ENCODE peak calls at places on chromosomes 13 and 19, in five cellular contexts. R is head of caudate nucleus, G is mesendoderm, Q is heart right ventricle, O is HFFc6. B is an unnamed sample.

GRCh38 chr19:10544242-10544752 is 593 bp downstream of the ATG4D start:
- DNase-seq in Q (peak), R (no peak), O (no peak), G (peak), B (no peak)

GRCh38 chr13:80299046-80299445 is 41.9 kb downstream of the SPRY2 start:
- DNase-seq in R (no peak), O (no peak), Q (no peak), G (no peak), B (no peak)

GRCh38 chr19:8212916-8213315 is 3.7 kb downstream of the CERS4 start:
- DNase-seq in R (no peak), Q (no peak), G (no peak), O (no peak), B (no peak)

GRCh38 chr13:71396149-71396548 is 470.9 kb downstream of the DACH1 start:
- DNase-seq in R (no peak), G (no peak), O (no peak), Q (no peak), B (no peak)

GRCh38 chr19:46082728-46083050 is 41.8 kb downstream of the IGFL3 start:
- DNase-seq in Q (no peak), O (peak), G (no peak), R (no peak), B (no peak)

GRCh38 chr19:2345794-2346663 is 14.0 kb upstream of the TMPRSS9 start:
- DNase-seq in R (no peak), G (no peak), O (no peak), Q (no peak), B (no peak)

GRCh38 chr19:10651821-10652220 is 2.3 kb upstream of the ILF3 start:
- DNase-seq in G (no peak), O (no peak), Q (no peak), R (no peak), B (no peak)

GRCh38 chr13:43339843-43340550 is 316.6 kb downstream of the DNAJC15 start:
- DNase-seq in Q (no peak), O (no peak), R (no peak), G (no peak), B (no peak)

GRCh38 chr13:93227280-93227905 is 786 bp downstream of the GPC6 start:
- DNase-seq in Q (no peak), O (peak), R (peak), G (peak), B (no peak)

GRCh38 chr13:33194820-33195692 is 90.5 kb downstream of the STARD13 start:
- DNase-seq in R (no peak), O (peak), G (no peak), Q (peak), B (no peak)

GRCh38 chr13:94251801-94252200 is 227.7 kb downstream of the DCT start:
- DNase-seq in G (no peak), O (no peak), Q (peak), R (no peak), B (no peak)

GRCh38 chr19:5002143-5002542 is 33.2 kb downstream of the KDM4B start:
- DNase-seq in R (no peak), O (peak), G (no peak), Q (no peak), B (no peak)

GRCh38 chr13:79171131-79172061 is 234.7 kb downstream of the RBM26 start:
- DNase-seq in G (peak), Q (no peak), R (no peak), O (no peak), B (no peak)

GRCh38 chr19:49097453-49098288 is 12.4 kb downstream of the SNRNP70 start:
- DNase-seq in O (peak), G (peak), Q (peak), R (peak), B (peak)

GRCh38 chr13:77429320-77430142 is 102.6 kb upstream of the MYCBP2 start:
- DNase-seq in R (no peak), Q (no peak), G (no peak), O (peak), B (no peak)